ENCODE peak calls at places on chromosomes 6 and 20, in four cellular contexts. F, J, Z and N are unnamed samples.

GRCh38 chr6:11161031-11161966 is 49.8 kb upstream of the ERVFRD-1 start:
- DNase-seq in F (peak), J (no peak), Z (peak), N (peak)

GRCh38 chr6:148497717-148498116 is 155.1 kb downstream of the SASH1 start:
- DNase-seq in F (no peak), J (no peak), Z (no peak), N (no peak)

GRCh38 chr6:28988536-28989415 is 16.3 kb downstream of the ZNF311 start:
- DNase-seq in F (peak), J (peak), Z (peak), N (peak)

GRCh38 chr6:112786801-112787200 is 439.7 kb downstream of the RFPL4B start:
- DNase-seq in F (no peak), J (no peak), Z (no peak), N (no peak)

GRCh38 chr20:18405826-18406225 is 61.0 kb downstream of the DZANK1 start:
- DNase-seq in F (no peak), J (no peak), Z (no peak), N (no peak)

GRCh38 chr6:20056350-20056992 is 155.8 kb downstream of the MBOAT1 start:
- DNase-seq in F (peak), J (no peak), Z (peak), N (peak)

GRCh38 chr6:145143379-145143778 is 591.9 kb downstream of the EPM2A start:
- DNase-seq in F (no peak), J (no peak), Z (no peak), N (no peak)

GRCh38 chr20:52985687-52986086 is 13.5 kb downstream of the TSHZ2 start:
- DNase-seq in F (no peak), J (no peak), Z (no peak), N (no peak)

GRCh38 chr20:43463864-43464785 is 6.4 kb downstream of the SRSF6 start:
- DNase-seq in F (no peak), J (no peak), Z (no peak), N (no peak)

GRCh38 chr6:89433637-89434499 is 916 bp downstream of the ANKRD6 start:
- DNase-seq in F (no peak), J (peak), Z (no peak), N (peak)

GRCh38 chr6:113994934-113995342 is 24.0 kb upstream of the HDAC2 start:
- DNase-seq in F (peak), J (no peak), Z (peak), N (peak)

GRCh38 chr20:38243617-38244016 is 16.9 kb downstream of the KIAA1755 start:
- DNase-seq in F (no peak), J (no peak), Z (no peak), N (no peak)

GRCh38 chr6:122048570-122048969 is 350.9 kb upstream of the HSF2 start:
- DNase-seq in F (no peak), J (no peak), Z (peak), N (no peak)

GRCh38 chr6:157982297-157982579 is 575 bp downstream of the SYNJ2 start:
- DNase-seq in F (no peak), J (no peak), Z (no peak), N (no peak)

GRCh38 chr20:25480156-25480555 is 72.7 kb downstream of the GINS1 start:
- DNase-seq in F (no peak), J (no peak), Z (no peak), N (no peak)

GRCh38 chr6:16496982-16497823 is 258.8 kb downstream of the GMPR start:
- DNase-seq in F (no peak), J (no peak), Z (no peak), N (peak)

GRCh38 chr20:7291319-7291943 is 523.9 kb downstream of the BMP2 start:
- DNase-seq in F (no peak), J (no peak), Z (no peak), N (no peak)

GRCh38 chr20:41173791-41174341 is 36.5 kb downstream of the PLCG1 start:
- DNase-seq in F (no peak), J (no peak), Z (no peak), N (peak)

GRCh38 chr6:15026832-15027231 is 219.0 kb upstream of the JARID2 start:
- DNase-seq in F (peak), J (no peak), Z (peak), N (no peak)

GRCh38 chr6:35310265-35310831 is 12.7 kb downstream of the DEF6 start:
- DNase-seq in F (no peak), J (no peak), Z (no peak), N (no peak)

GRCh38 chr6:132813173-132813856 is 1.1 kb upstream of the RPS12 start:
- DNase-seq in F (peak), J (peak), Z (peak), N (no peak)

GRCh38 chr6:75109025-75109424 is 96.8 kb downstream of the COL12A1 start:
- DNase-seq in F (no peak), J (no peak), Z (no peak), N (no peak)

GRCh38 chr6:127518710-127519468 is at the start of gene MTCL3:
- DNase-seq in F (peak), J (peak), Z (peak), N (peak)

GRCh38 chr20:57268399-57269076 is 2.1 kb upstream of the BMP7 start:
- DNase-seq in F (no peak), J (no peak), Z (no peak), N (no peak)

GRCh38 chr20:57265649-57266250 is 691 bp downstream of the BMP7 start:
- DNase-seq in F (no peak), J (no peak), Z (no peak), N (no peak)

GRCh38 chr20:57264908-57265648 is 1.4 kb downstream of the BMP7 start:
- DNase-seq in F (no peak), J (no peak), Z (no peak), N (no peak)

GRCh38 chr20:57267158-57267821 is 849 bp upstream of the BMP7 start:
- DNase-seq in F (no peak), J (no peak), Z (no peak), N (no peak)

GRCh38 chr20:57266251-57267157 is at the start of gene BMP7:
- DNase-seq in F (no peak), J (no peak), Z (no peak), N (peak)
- H3K4me3 ChIP-seq in F (no peak), J (peak), Z (no peak), N (peak)

GRCh38 chr6:38942442-38942841 is 106.1 kb upstream of the GLP1R start:
- DNase-seq in F (no peak), J (no peak), Z (no peak), N (no peak)

GRCh38 chr6:38935051-38935450 is 113.5 kb upstream of the GLP1R start:
- DNase-seq in F (no peak), J (no peak), Z (no peak), N (no peak)

GRCh38 chr6:38937839-38938613 is 110.6 kb upstream of the GLP1R start:
- DNase-seq in F (no peak), J (no peak), Z (no peak), N (no peak)

GRCh38 chr6:38943964-38944363 is 104.6 kb upstream of the GLP1R start:
- DNase-seq in F (no peak), J (no peak), Z (no peak), N (no peak)

DNA sequence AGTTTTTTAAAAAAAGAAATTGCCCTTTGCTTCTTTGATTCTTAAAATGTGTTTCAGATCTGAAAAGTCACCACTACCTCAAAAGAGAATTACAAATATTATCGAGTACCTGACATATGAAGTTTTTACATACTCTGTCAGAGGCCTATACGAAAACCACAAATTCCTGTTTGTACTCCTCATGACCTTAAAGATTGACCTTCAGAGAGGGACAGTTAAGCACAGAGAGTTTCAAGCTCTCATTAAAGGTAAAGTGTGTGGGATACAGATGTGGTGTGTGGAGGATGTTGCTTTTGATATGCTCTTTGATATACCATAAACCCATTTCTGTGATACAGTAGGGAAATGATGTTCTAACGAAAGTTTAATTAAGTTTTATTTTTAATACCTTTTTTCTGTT is 109.8 kb upstream of the GLP1R start:
- DNase-seq in F (no peak), J (no peak), Z (no peak), N (no peak)
- H3K4me3 ChIP-seq in F (no peak), J (no peak), Z (no peak), N (no peak)

DNA sequence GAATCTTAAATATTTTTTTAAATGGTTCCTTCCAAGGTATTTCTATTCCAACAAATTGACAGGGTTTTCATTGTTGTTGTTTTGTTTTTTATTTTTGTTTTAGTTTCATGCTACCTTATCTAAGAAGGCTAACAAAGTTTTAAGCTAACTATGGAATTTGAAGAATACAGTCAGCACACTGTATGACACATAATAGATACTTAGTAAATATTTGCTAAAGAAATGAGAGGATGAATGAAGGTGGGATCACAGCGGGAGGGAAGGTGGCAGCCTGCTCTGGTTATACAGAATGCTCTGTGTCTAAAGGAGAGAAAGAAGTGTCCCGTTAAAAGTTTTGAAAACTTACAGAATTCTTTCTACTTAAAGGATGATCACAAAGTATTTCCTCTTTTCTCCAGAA is 43.7 kb upstream of the DST start:
- DNase-seq in F (no peak), J (no peak), Z (peak), N (no peak)
- H3K4me3 ChIP-seq in F (no peak), J (no peak), Z (no peak), N (no peak)

GRCh38 chr20:47150403-47151152 is 205.9 kb downstream of the ZMYND8 start:
- DNase-seq in F (peak), J (peak), Z (peak), N (peak)
- H3K4me3 ChIP-seq in F (no peak), J (no peak), Z (no peak), N (no peak)

GRCh38 chr6:36319436-36319762 is 17.3 kb downstream of the BNIP5 start:
- DNase-seq in F (no peak), J (no peak), Z (no peak), N (peak)
- H3K4me3 ChIP-seq in F (no peak), J (no peak), Z (no peak), N (no peak)

DNA sequence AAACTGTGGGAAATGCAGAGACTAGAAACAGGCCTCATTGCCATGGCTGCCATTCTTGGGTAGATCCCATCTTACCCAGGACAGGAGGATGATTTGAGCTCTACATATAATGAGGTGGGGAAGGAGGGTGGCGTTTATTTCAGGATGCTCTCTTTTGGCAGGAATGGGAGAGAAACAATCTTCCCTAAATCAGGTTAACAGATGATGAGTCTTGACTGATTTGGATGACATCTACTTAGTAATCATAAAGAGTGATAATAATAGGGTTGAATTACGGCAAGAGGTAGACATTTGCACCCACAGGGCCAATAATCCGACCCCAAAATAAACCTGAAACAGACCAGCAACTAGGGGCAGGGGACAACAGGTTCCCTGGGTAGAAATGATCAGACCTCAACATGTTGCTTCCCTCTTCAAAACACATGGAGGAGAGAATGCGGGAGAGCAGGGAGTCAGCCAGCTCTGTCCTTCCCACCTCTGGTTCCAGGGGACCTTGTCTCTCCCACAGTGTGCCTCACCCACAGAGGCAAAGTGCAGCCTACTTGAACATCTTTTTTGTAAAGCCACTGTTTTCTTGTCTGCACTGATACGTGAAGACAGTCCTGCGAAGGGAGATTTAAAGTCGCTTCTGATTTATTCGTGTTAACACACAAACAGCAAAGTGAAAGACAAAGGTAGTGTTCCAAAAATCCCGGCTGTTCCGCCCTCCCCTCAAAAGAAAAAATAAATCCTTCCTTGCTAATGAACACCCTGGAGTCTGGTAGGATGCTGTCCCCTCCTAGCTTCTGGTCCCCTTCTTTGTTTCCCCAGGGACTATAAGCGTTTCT is 3.9 kb downstream of the FOXQ1 start:
- DNase-seq in F (no peak), J (no peak), Z (no peak), N (no peak)
- H3K4me3 ChIP-seq in F (no peak), J (peak), Z (peak), N (no peak)

GRCh38 chr20:47089151-47089550 is 194.5 kb downstream of the EYA2 start:
- DNase-seq in F (no peak), J (no peak), Z (no peak), N (no peak)
- H3K4me3 ChIP-seq in F (no peak), J (no peak), Z (no peak), N (no peak)

GRCh38 chr6:6725120-6725833 is 136.8 kb downstream of the LY86 start:
- DNase-seq in F (no peak), J (no peak), Z (no peak), N (no peak)
- H3K4me3 ChIP-seq in F (peak), J (peak), Z (peak), N (no peak)

DNA sequence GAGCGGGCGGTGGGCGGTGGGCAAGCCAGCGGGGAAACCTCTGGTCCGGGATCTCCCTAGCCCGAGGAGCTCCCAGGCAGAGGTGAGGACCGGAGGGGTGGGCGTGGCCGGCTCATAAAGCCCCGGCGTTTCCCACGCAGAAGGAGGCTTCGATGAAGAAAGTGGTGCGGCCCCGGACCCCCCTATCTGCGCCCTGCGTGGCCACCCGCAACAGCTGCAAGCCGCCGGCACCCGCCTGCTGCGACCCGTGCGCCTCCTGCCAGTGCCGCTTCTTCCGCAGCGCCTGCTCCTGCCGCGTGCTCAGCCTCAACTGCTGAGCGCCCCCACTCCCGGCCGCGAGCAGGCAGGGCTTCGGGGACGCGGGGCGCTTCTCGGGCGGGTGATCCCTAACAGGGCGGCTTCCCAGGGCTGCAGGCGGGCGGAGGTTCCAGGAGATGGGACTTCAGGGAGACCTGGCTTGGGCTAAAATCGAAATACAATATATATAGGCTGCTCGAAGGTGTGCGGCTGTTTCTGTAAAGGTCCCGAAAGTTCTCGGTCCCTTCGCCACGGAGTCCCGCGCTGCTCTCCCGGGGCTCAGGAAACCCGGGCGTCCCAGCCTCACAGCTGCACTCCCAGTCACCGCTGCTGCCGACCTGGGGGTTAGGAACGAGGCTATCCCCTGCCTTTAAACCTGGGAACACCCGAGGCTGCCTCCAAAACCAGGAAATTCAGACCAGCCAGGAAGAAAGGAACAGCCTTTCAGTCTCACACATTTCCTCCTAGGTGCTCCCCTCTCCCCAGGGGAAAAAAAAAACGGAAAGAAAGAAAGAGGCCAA is 27.8 kb downstream of the ASIP start:
- DNase-seq in F (no peak), J (peak), Z (no peak), N (no peak)
- H3K4me3 ChIP-seq in F (peak), J (peak), Z (peak), N (no peak)

DNA sequence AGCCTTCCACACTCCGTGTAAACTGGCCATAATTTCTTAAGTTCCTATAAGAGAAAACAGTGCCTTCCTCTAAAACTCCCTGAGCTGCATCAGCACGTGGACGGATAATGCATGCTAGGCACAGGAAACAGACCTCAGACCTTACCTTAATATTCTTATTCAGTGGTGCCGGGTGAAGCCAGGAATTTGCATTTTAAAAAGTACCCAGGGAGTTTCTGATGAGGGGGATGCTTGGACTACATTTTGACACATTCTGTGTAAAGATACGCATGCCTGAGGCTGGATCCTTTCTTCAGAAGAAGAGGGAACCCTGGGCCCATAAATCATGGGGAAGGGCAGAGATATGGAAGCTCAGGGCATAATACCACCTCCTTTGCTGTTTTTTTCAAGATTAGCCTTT is 218.3 kb upstream of the SOX4 start:
- DNase-seq in F (no peak), J (no peak), Z (no peak), N (no peak)
- H3K4me3 ChIP-seq in F (no peak), J (no peak), Z (no peak), N (no peak)